ENCODE peak calls at places on chromosome 16, in five cellular contexts. K, P, Q, D and Y are unnamed samples.

GRCh38 chr16:84103678-84104077 is 13.1 kb downstream of the MBTPS1 start:
- DNase-seq in K (no peak), P (no peak), Q (no peak), D (no peak), Y (no peak)

GRCh38 chr16:17396762-17397498 is 73.8 kb downstream of the XYLT1 start:
- DNase-seq in K (no peak), P (peak), Q (no peak), D (no peak), Y (peak)

GRCh38 chr16:84917492-84917891 is 93.8 kb downstream of the ZDHHC7 start:
- DNase-seq in K (no peak), P (no peak), Q (no peak), D (no peak), Y (no peak)

GRCh38 chr16:56807011-56807675 is 57.9 kb upstream of the SLC12A3 start:
- DNase-seq in K (no peak), P (no peak), Q (peak), D (no peak), Y (no peak)

GRCh38 chr16:54031107-54031760 is 255.4 kb downstream of the IRX3 start:
- DNase-seq in K (no peak), P (no peak), Q (no peak), D (no peak), Y (no peak)

GRCh38 chr16:1102921-1103648 is 7.0 kb upstream of the C1QTNF8 start:
- DNase-seq in K (no peak), P (peak), Q (peak), D (peak), Y (peak)

GRCh38 chr16:85928411-85928820 is 29.5 kb downstream of the IRF8 start:
- DNase-seq in K (no peak), P (no peak), Q (no peak), D (peak), Y (no peak)

GRCh38 chr16:69471121-69471520 is 46.7 kb downstream of the CYB5B start:
- DNase-seq in K (no peak), P (no peak), Q (no peak), D (no peak), Y (no peak)

GRCh38 chr16:57999971-58000705 is at the start of gene ZNF319:
- DNase-seq in K (no peak), P (no peak), Q (no peak), D (no peak), Y (no peak)

GRCh38 chr16:50884066-50884860 is 142.4 kb downstream of the CYLD start:
- DNase-seq in K (no peak), P (peak), Q (no peak), D (no peak), Y (peak)

GRCh38 chr16:14150796-14151195 is 79.7 kb downstream of the MRTFB start:
- DNase-seq in K (no peak), P (no peak), Q (no peak), D (no peak), Y (no peak)

GRCh38 chr16:19417640-19418039 is at the start of gene TMC5:
- DNase-seq in K (no peak), P (no peak), Q (no peak), D (no peak), Y (peak)

GRCh38 chr16:72986011-72986410 is 61.9 kb downstream of the ZFHX3 start:
- DNase-seq in K (peak), P (no peak), Q (no peak), D (no peak), Y (peak)

GRCh38 chr16:15942901-15943690 is 6.3 kb upstream of the ABCC1 start:
- DNase-seq in K (no peak), P (no peak), Q (no peak), D (peak), Y (no peak)

GRCh38 chr16:19166500-19166899 is 1.5 kb upstream of the SYT17 start:
- DNase-seq in K (no peak), P (no peak), Q (no peak), D (no peak), Y (peak)